ENCODE peak calls at places on chromosomes 6 and 20, in eight cellular contexts. One of them, this sample, is unnamed.

GRCh38 chr20:51938557-51939324 is 136.4 kb upstream of the SALL4 start:
- DNase-seq in glutamatergic neuron: no peak
- DNase-seq in heart left ventricle: no peak
- DNase-seq in nephron progenitor cell: no peak
- DNase-seq in GM12865: no peak
- DNase-seq in cardiac muscle cell: no peak
- DNase-seq in heart right ventricle: no peak
- DNase-seq in AG09309: no peak
- DNase-seq in this sample: no peak

GRCh38 chr6:108555399-108556052 is 5.2 kb upstream of the FOXO3 start:
- DNase-seq in glutamatergic neuron: no peak
- DNase-seq in heart left ventricle: peak
- DNase-seq in nephron progenitor cell: no peak
- DNase-seq in GM12865: no peak
- DNase-seq in cardiac muscle cell: no peak
- DNase-seq in heart right ventricle: peak
- DNase-seq in AG09309: no peak
- DNase-seq in this sample: no peak

GRCh38 chr6:48611332-48611731 is 500.3 kb upstream of the PTCHD4 start:
- DNase-seq in glutamatergic neuron: no peak
- DNase-seq in heart left ventricle: no peak
- DNase-seq in nephron progenitor cell: no peak
- DNase-seq in GM12865: no peak
- DNase-seq in cardiac muscle cell: no peak
- DNase-seq in heart right ventricle: no peak
- DNase-seq in AG09309: no peak
- DNase-seq in this sample: no peak

GRCh38 chr6:47414517-47415167 is 62.9 kb upstream of the CD2AP start:
- DNase-seq in glutamatergic neuron: no peak
- DNase-seq in heart left ventricle: no peak
- DNase-seq in nephron progenitor cell: no peak
- DNase-seq in GM12865: peak
- DNase-seq in cardiac muscle cell: no peak
- DNase-seq in heart right ventricle: no peak
- DNase-seq in AG09309: peak
- DNase-seq in this sample: no peak

GRCh38 chr6:30893001-30893591 is 8.8 kb downstream of the DDR1 start:
- DNase-seq in glutamatergic neuron: no peak
- DNase-seq in heart left ventricle: no peak
- DNase-seq in nephron progenitor cell: no peak
- DNase-seq in GM12865: no peak
- DNase-seq in cardiac muscle cell: no peak
- DNase-seq in heart right ventricle: no peak
- DNase-seq in AG09309: no peak
- DNase-seq in this sample: no peak

GRCh38 chr6:38702471-38703397 is at the start of gene GLO1:
- DNase-seq in glutamatergic neuron: peak
- DNase-seq in heart left ventricle: peak
- DNase-seq in nephron progenitor cell: peak
- DNase-seq in GM12865: peak
- DNase-seq in cardiac muscle cell: peak
- DNase-seq in heart right ventricle: peak
- DNase-seq in AG09309: peak
- DNase-seq in this sample: peak

GRCh38 chr6:8103726-8104125 is 1.4 kb upstream of the EEF1E1 start:
- DNase-seq in glutamatergic neuron: no peak
- DNase-seq in heart left ventricle: no peak
- DNase-seq in nephron progenitor cell: no peak
- DNase-seq in GM12865: no peak
- DNase-seq in cardiac muscle cell: no peak
- DNase-seq in heart right ventricle: no peak
- DNase-seq in AG09309: no peak
- DNase-seq in this sample: no peak

GRCh38 chr6:35804996-35805736 is at the start of gene LHFPL5:
- DNase-seq in glutamatergic neuron: peak
- DNase-seq in heart left ventricle: peak
- DNase-seq in nephron progenitor cell: peak
- DNase-seq in GM12865: peak
- DNase-seq in cardiac muscle cell: peak
- DNase-seq in heart right ventricle: peak
- DNase-seq in AG09309: no peak
- DNase-seq in this sample: peak

GRCh38 chr6:158894192-158894591 is 75.0 kb upstream of the EZR start:
- DNase-seq in glutamatergic neuron: no peak
- DNase-seq in heart left ventricle: no peak
- DNase-seq in nephron progenitor cell: no peak
- DNase-seq in GM12865: no peak
- DNase-seq in cardiac muscle cell: no peak
- DNase-seq in heart right ventricle: no peak
- DNase-seq in AG09309: peak
- DNase-seq in this sample: no peak

GRCh38 chr6:48111143-48111506 is at the start of gene PTCHD4:
- DNase-seq in glutamatergic neuron: no peak
- DNase-seq in heart left ventricle: peak
- DNase-seq in nephron progenitor cell: no peak
- DNase-seq in GM12865: peak
- DNase-seq in cardiac muscle cell: no peak
- DNase-seq in heart right ventricle: no peak
- DNase-seq in AG09309: peak
- DNase-seq in this sample: no peak

GRCh38 chr6:142760152-142760551 is 184.8 kb downstream of the HIVEP2 start:
- DNase-seq in glutamatergic neuron: no peak
- DNase-seq in heart left ventricle: no peak
- DNase-seq in nephron progenitor cell: no peak
- DNase-seq in GM12865: no peak
- DNase-seq in cardiac muscle cell: no peak
- DNase-seq in heart right ventricle: no peak
- DNase-seq in AG09309: peak
- DNase-seq in this sample: no peak

GRCh38 chr20:32966881-32967781 is 37.1 kb downstream of the SUN5 start:
- DNase-seq in glutamatergic neuron: no peak
- DNase-seq in heart left ventricle: no peak
- DNase-seq in nephron progenitor cell: no peak
- DNase-seq in GM12865: peak
- DNase-seq in cardiac muscle cell: no peak
- DNase-seq in heart right ventricle: no peak
- DNase-seq in AG09309: no peak
- DNase-seq in this sample: no peak

GRCh38 chr20:49188101-49188784 is at the start of gene STAU1:
- DNase-seq in glutamatergic neuron: peak
- DNase-seq in heart left ventricle: peak
- DNase-seq in nephron progenitor cell: peak
- DNase-seq in GM12865: peak
- DNase-seq in cardiac muscle cell: peak
- DNase-seq in heart right ventricle: peak
- DNase-seq in AG09309: peak
- DNase-seq in this sample: peak

GRCh38 chr20:16661738-16662137 is 68.1 kb upstream of the SNRPB2 start:
- DNase-seq in glutamatergic neuron: no peak
- DNase-seq in heart left ventricle: no peak
- DNase-seq in nephron progenitor cell: no peak
- DNase-seq in GM12865: no peak
- DNase-seq in cardiac muscle cell: no peak
- DNase-seq in heart right ventricle: no peak
- DNase-seq in AG09309: no peak
- DNase-seq in this sample: no peak

GRCh38 chr6:112883095-112883494 is 536.0 kb downstream of the RFPL4B start:
- DNase-seq in glutamatergic neuron: no peak
- DNase-seq in heart left ventricle: no peak
- DNase-seq in nephron progenitor cell: no peak
- DNase-seq in GM12865: no peak
- DNase-seq in cardiac muscle cell: no peak
- DNase-seq in heart right ventricle: no peak
- DNase-seq in AG09309: no peak
- DNase-seq in this sample: no peak

GRCh38 chr20:419556-420168 is 11.6 kb downstream of the RBCK1 start:
- DNase-seq in glutamatergic neuron: no peak
- DNase-seq in heart left ventricle: no peak
- DNase-seq in nephron progenitor cell: no peak
- DNase-seq in GM12865: no peak
- DNase-seq in cardiac muscle cell: no peak
- DNase-seq in heart right ventricle: no peak
- DNase-seq in AG09309: no peak
- DNase-seq in this sample: no peak
- TF ChIP-seq CTCF in glutamatergic neuron: no peak
- TF ChIP-seq CTCF in heart left ventricle: no peak
- TF ChIP-seq CTCF in nephron progenitor cell: no peak
- TF ChIP-seq CTCF in GM12865: no peak
- TF ChIP-seq CTCF in cardiac muscle cell: no peak
- TF ChIP-seq CTCF in heart right ventricle: no peak
- TF ChIP-seq CTCF in AG09309: no peak
- TF ChIP-seq CTCF in this sample: no peak

GRCh38 chr6:121351911-121352310 is 17.6 kb upstream of the TBC1D32 start:
- DNase-seq in glutamatergic neuron: no peak
- DNase-seq in heart left ventricle: no peak
- DNase-seq in nephron progenitor cell: no peak
- DNase-seq in GM12865: no peak
- DNase-seq in cardiac muscle cell: no peak
- DNase-seq in heart right ventricle: no peak
- DNase-seq in AG09309: no peak
- DNase-seq in this sample: no peak

GRCh38 chr6:121356575-121356974 is 22.3 kb upstream of the TBC1D32 start:
- DNase-seq in glutamatergic neuron: no peak
- DNase-seq in heart left ventricle: no peak
- DNase-seq in nephron progenitor cell: no peak
- DNase-seq in GM12865: no peak
- DNase-seq in cardiac muscle cell: no peak
- DNase-seq in heart right ventricle: no peak
- DNase-seq in AG09309: no peak
- DNase-seq in this sample: no peak

GRCh38 chr6:121349596-121349995 is 15.3 kb upstream of the TBC1D32 start:
- DNase-seq in glutamatergic neuron: no peak
- DNase-seq in heart left ventricle: no peak
- DNase-seq in nephron progenitor cell: no peak
- DNase-seq in GM12865: no peak
- DNase-seq in cardiac muscle cell: no peak
- DNase-seq in heart right ventricle: no peak
- DNase-seq in AG09309: no peak
- DNase-seq in this sample: no peak

GRCh38 chr6:121354764-121355163 is 20.5 kb upstream of the TBC1D32 start:
- DNase-seq in glutamatergic neuron: no peak
- DNase-seq in heart left ventricle: no peak
- DNase-seq in nephron progenitor cell: no peak
- DNase-seq in GM12865: no peak
- DNase-seq in cardiac muscle cell: no peak
- DNase-seq in heart right ventricle: no peak
- DNase-seq in AG09309: no peak
- DNase-seq in this sample: peak
- TF ChIP-seq CTCF in glutamatergic neuron: peak
- TF ChIP-seq CTCF in heart left ventricle: no peak
- TF ChIP-seq CTCF in nephron progenitor cell: peak
- TF ChIP-seq CTCF in GM12865: peak
- TF ChIP-seq CTCF in cardiac muscle cell: peak
- TF ChIP-seq CTCF in heart right ventricle: peak
- TF ChIP-seq CTCF in AG09309: peak
- TF ChIP-seq CTCF in this sample: peak

GRCh38 chr6:36873612-36874011 is 991 bp downstream of the PPIL1 start:
- DNase-seq in glutamatergic neuron: no peak
- DNase-seq in heart left ventricle: no peak
- DNase-seq in nephron progenitor cell: no peak
- DNase-seq in GM12865: peak
- DNase-seq in cardiac muscle cell: no peak
- DNase-seq in heart right ventricle: no peak
- DNase-seq in AG09309: no peak
- DNase-seq in this sample: no peak
- TF ChIP-seq CTCF in glutamatergic neuron: no peak
- TF ChIP-seq CTCF in heart left ventricle: no peak
- TF ChIP-seq CTCF in nephron progenitor cell: no peak
- TF ChIP-seq CTCF in GM12865: peak
- TF ChIP-seq CTCF in cardiac muscle cell: no peak
- TF ChIP-seq CTCF in heart right ventricle: no peak
- TF ChIP-seq CTCF in AG09309: no peak
- TF ChIP-seq CTCF in this sample: peak

DNA sequence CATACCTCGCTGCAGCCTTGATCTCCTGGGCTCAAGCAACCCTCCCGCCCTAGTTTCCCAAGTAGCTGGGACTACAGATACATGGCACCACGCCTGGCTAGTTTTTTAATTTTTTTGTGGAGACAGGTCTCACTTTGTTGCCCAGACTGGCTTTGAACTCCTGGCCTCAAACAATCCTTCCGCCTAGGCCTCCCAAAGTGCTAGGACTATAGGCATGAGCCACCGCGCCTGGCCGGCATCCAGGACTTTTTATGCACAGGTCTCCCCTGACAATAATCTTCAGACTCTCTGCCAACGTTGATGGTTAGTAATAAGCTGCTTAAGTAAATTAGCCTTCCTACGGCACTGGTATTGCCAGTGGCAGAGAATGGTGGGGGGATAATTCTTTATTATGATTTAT is 110.5 kb upstream of the MTHFD1L start:
- DNase-seq in glutamatergic neuron: no peak
- DNase-seq in heart left ventricle: no peak
- DNase-seq in nephron progenitor cell: no peak
- DNase-seq in GM12865: no peak
- DNase-seq in cardiac muscle cell: no peak
- DNase-seq in heart right ventricle: no peak
- DNase-seq in AG09309: no peak
- DNase-seq in this sample: peak
- TF ChIP-seq CTCF in glutamatergic neuron: no peak
- TF ChIP-seq CTCF in heart left ventricle: no peak
- TF ChIP-seq CTCF in nephron progenitor cell: no peak
- TF ChIP-seq CTCF in GM12865: no peak
- TF ChIP-seq CTCF in cardiac muscle cell: no peak
- TF ChIP-seq CTCF in heart right ventricle: no peak
- TF ChIP-seq CTCF in AG09309: no peak
- TF ChIP-seq CTCF in this sample: no peak

GRCh38 chr20:44911264-44911921 is 1.5 kb downstream of the PABPC1L start:
- DNase-seq in glutamatergic neuron: peak
- DNase-seq in heart left ventricle: peak
- DNase-seq in nephron progenitor cell: peak
- DNase-seq in GM12865: peak
- DNase-seq in cardiac muscle cell: peak
- DNase-seq in heart right ventricle: no peak
- DNase-seq in AG09309: no peak
- DNase-seq in this sample: peak
- TF ChIP-seq CTCF in glutamatergic neuron: peak
- TF ChIP-seq CTCF in heart left ventricle: no peak
- TF ChIP-seq CTCF in nephron progenitor cell: peak
- TF ChIP-seq CTCF in GM12865: peak
- TF ChIP-seq CTCF in cardiac muscle cell: peak
- TF ChIP-seq CTCF in heart right ventricle: no peak
- TF ChIP-seq CTCF in AG09309: peak
- TF ChIP-seq CTCF in this sample: peak